ENCODE peak calls at places on chromosomes 2 and 18, in ten cellular contexts. L is right atrium auricular region; K is fibroblast of mammary gland; A is colonic mucosa; Z is glutamatergic neuron; G is CD8-positive, alpha-beta T cell; Y is H9; M is mammary epithelial cell; C is lower leg skin; N is GM12865. P is an unnamed sample.

GRCh38 chr2:16298866-16299265 is 358.5 kb downstream of the MYCN start:
- DNase-seq in L (no peak), M (no peak), C (no peak), Y (no peak), G (no peak), A (no peak), N (no peak), Z (no peak), K (no peak), P (no peak)

GRCh38 chr2:200862532-200863000 is 1.9 kb downstream of the CLK1 start:
- DNase-seq in Y (no peak), M (peak), N (peak), L (no peak), G (peak), Z (peak), C (peak), A (peak), K (peak), P (peak)

GRCh38 chr2:174663572-174663971 is 66.0 kb upstream of the WIPF1 start:
- DNase-seq in A (no peak), Y (no peak), L (no peak), K (peak), C (no peak), N (no peak), Z (no peak), G (no peak), M (no peak), P (no peak)

GRCh38 chr18:5515007-5515744 is 28.6 kb downstream of the EPB41L3 start:
- DNase-seq in G (no peak), K (no peak), C (no peak), A (no peak), M (no peak), Z (no peak), N (no peak), L (no peak), Y (no peak), P (peak)

GRCh38 chr2:9191044-9191481 is 15.5 kb upstream of the ASAP2 start:
- DNase-seq in Y (peak), N (no peak), M (peak), C (peak), Z (peak), G (no peak), A (no peak), K (peak), L (peak), P (no peak)

GRCh38 chr18:12592597-12593127 is 65.2 kb downstream of the SPIRE1 start:
- DNase-seq in K (no peak), Z (no peak), Y (no peak), A (no peak), M (no peak), L (no peak), C (no peak), N (no peak), G (no peak), P (no peak)

GRCh38 chr2:26245231-26245732 is 543 bp downstream of the HADHB start:
- DNase-seq in Z (peak), N (peak), C (peak), A (peak), L (no peak), M (peak), Y (no peak), K (peak), G (peak), P (peak)

GRCh38 chr2:191645807-191646611 is 31.9 kb upstream of the NABP1 start:
- DNase-seq in M (peak), K (no peak), A (no peak), N (no peak), L (no peak), C (no peak), Y (no peak), G (no peak), Z (no peak), P (no peak)

GRCh38 chr18:3791258-3791657 is 341.3 kb downstream of the TGIF1 start:
- DNase-seq in C (no peak), A (no peak), M (no peak), Y (no peak), L (no peak), N (no peak), Z (no peak), G (no peak), K (no peak), P (no peak)

GRCh38 chr2:75276093-75277055 is 77.1 kb upstream of the TACR1 start:
- DNase-seq in L (no peak), K (peak), N (no peak), C (no peak), M (peak), A (no peak), Z (no peak), Y (no peak), G (no peak), P (no peak)

GRCh38 chr2:223978451-223978850 is 21.2 kb downstream of the MRPL44 start:
- DNase-seq in K (no peak), M (no peak), Y (no peak), N (no peak), Z (no peak), L (no peak), C (no peak), A (no peak), G (no peak), P (no peak)

GRCh38 chr2:121502781-121503180 is 27.9 kb upstream of the RNU4ATAC start:
- DNase-seq in M (peak), Z (no peak), Y (no peak), A (no peak), G (no peak), N (no peak), K (peak), L (no peak), C (no peak), P (no peak)

GRCh38 chr2:239751719-239752355 is 273.3 kb downstream of the NDUFA10 start:
- DNase-seq in L (no peak), C (no peak), M (no peak), G (peak), K (no peak), Z (no peak), N (no peak), Y (no peak), A (peak), P (no peak)

GRCh38 chr2:240139011-240139441 is 1.4 kb downstream of the OTOS start:
- DNase-seq in L (no peak), M (no peak), Y (peak), C (no peak), N (no peak), Z (no peak), A (no peak), K (no peak), G (no peak), P (no peak)

GRCh38 chr2:46815121-46815802 is 100.3 kb downstream of the MCFD2 start:
- DNase-seq in C (peak), G (no peak), L (no peak), Z (no peak), M (no peak), A (peak), K (peak), Y (no peak), N (no peak), P (no peak)

GRCh38 chr2:38750793-38751042 is 443 bp downstream of the SRSF7 start:
- DNase-seq in Z (peak), C (peak), N (peak), K (no peak), Y (no peak), G (peak), L (no peak), A (peak), M (no peak), P (peak)

GRCh38 chr2:233346374-233346773 is 7.9 kb upstream of the DGKD start:
- DNase-seq in G (no peak), Y (no peak), K (no peak), A (no peak), L (no peak), C (no peak), N (no peak), M (no peak), Z (no peak), P (no peak)

GRCh38 chr2:44894058-44894457 is 47.4 kb upstream of the SIX3 start:
- DNase-seq in Y (no peak), M (no peak), C (no peak), K (no peak), G (no peak), L (no peak), Z (no peak), N (peak), A (no peak), P (no peak)

GRCh38 chr2:26421961-26422360 is 20.2 kb downstream of the DRC1 start:
- DNase-seq in L (no peak), C (no peak), Y (no peak), M (no peak), N (no peak), Z (no peak), G (no peak), A (no peak), K (no peak), P (no peak)

GRCh38 chr2:235551965-235552364 is 58.1 kb downstream of the AGAP1 start:
- DNase-seq in L (peak), A (peak), N (peak), K (peak), C (no peak), G (no peak), Z (peak), M (peak), Y (peak), P (peak)
- TF ChIP-seq CTCF in L (peak), A (peak), N (no peak), K (peak), C (no peak), G (no peak), Z (no peak), M (peak), Y (peak), P (peak)

GRCh38 chr2:187429989-187430388 is 18.1 kb downstream of the CALCRL start:
- DNase-seq in L (no peak), M (peak), N (no peak), Y (no peak), C (no peak), K (peak), A (no peak), G (no peak), Z (no peak), P (no peak)
- TF ChIP-seq CTCF in L (no peak), M (no peak), N (no peak), Y (no peak), C (no peak), K (no peak), A (no peak), G (no peak), Z (no peak), P (no peak)

DNA sequence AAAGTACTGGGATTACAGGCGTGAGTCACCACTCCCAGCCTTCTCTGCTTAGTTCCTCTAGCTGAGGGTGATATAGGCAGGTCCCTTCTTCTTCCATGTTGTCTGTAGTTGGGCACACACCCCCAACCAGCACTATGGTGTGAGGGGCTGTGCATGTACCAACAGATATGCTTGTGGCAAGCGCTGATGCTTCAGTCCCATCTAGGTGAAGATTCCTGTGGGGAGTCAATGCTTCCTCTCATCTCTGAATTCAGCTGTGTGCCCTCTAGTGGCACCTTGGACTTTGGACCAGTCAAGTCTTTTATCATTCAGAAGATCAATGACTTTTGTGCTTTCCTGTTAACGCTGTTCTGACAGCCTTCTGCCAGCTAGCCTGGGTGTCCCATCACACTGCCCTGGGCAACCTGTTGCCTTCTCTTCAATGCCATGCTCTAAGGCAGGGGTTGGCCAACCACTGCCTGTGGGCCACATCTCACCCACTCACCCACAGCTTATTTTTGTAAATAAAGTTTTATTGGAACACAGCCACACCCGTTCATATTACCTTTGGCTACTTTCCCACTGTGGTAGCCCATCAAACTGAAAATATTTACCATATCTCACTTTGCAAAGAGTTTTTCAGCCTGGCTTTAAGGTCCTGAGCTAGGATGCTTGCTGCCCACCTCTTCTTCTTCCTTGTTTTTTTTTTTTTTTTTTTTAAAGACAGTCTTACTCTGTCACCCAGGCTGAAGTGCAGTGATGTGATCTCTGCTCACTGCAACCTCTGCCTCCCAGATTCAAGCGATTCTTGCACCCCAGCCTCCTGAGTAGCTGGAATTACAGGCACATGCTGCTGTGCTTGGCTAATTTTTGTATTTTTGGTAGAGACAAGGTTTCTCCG is 51.0 kb downstream of the NPAS2 start:
- DNase-seq in C (no peak), M (no peak), A (no peak), Z (no peak), N (no peak), L (no peak), G (no peak), Y (peak), K (no peak), P (no peak)
- TF ChIP-seq CTCF in C (no peak), M (peak), A (no peak), Z (no peak), N (peak), L (no peak), G (no peak), Y (peak), K (peak), P (peak)

GRCh38 chr2:170396799-170397459 is 219.0 kb downstream of the MYO3B start:
- DNase-seq in K (peak), Z (no peak), Y (no peak), C (no peak), G (no peak), M (no peak), N (no peak), L (no peak), A (no peak), P (no peak)
- TF ChIP-seq CTCF in K (peak), Z (no peak), Y (peak), C (no peak), G (no peak), M (no peak), N (no peak), L (no peak), A (peak), P (no peak)

GRCh38 chr2:171571721-171572120 is 49.4 kb downstream of the CYBRD1 start:
- DNase-seq in A (no peak), M (no peak), N (no peak), L (no peak), G (no peak), C (no peak), Z (no peak), K (no peak), Y (no peak), P (no peak)
- TF ChIP-seq CTCF in A (no peak), M (no peak), N (no peak), L (no peak), G (no peak), C (no peak), Z (no peak), K (no peak), Y (no peak), P (no peak)

GRCh38 chr2:10658914-10659257 is 30.9 kb downstream of the NOL10 start:
- DNase-seq in G (no peak), M (no peak), Y (no peak), A (no peak), Z (no peak), L (no peak), C (no peak), K (no peak), N (no peak), P (no peak)

GRCh38 chr2:10655841-10656225 is 33.9 kb downstream of the NOL10 start:
- DNase-seq in A (no peak), N (no peak), Z (no peak), M (no peak), C (no peak), Y (no peak), K (no peak), L (no peak), G (no peak), P (no peak)

GRCh38 chr2:10659898-10660568 is 29.7 kb downstream of the NOL10 start:
- DNase-seq in Y (peak), N (peak), G (peak), L (no peak), Z (peak), M (peak), A (peak), C (no peak), K (peak), P (peak)

GRCh38 chr2:10655074-10655840 is 34.5 kb downstream of the NOL10 start:
- DNase-seq in N (no peak), L (no peak), A (no peak), M (peak), Y (no peak), K (no peak), C (no peak), Z (no peak), G (no peak), P (no peak)

DNA sequence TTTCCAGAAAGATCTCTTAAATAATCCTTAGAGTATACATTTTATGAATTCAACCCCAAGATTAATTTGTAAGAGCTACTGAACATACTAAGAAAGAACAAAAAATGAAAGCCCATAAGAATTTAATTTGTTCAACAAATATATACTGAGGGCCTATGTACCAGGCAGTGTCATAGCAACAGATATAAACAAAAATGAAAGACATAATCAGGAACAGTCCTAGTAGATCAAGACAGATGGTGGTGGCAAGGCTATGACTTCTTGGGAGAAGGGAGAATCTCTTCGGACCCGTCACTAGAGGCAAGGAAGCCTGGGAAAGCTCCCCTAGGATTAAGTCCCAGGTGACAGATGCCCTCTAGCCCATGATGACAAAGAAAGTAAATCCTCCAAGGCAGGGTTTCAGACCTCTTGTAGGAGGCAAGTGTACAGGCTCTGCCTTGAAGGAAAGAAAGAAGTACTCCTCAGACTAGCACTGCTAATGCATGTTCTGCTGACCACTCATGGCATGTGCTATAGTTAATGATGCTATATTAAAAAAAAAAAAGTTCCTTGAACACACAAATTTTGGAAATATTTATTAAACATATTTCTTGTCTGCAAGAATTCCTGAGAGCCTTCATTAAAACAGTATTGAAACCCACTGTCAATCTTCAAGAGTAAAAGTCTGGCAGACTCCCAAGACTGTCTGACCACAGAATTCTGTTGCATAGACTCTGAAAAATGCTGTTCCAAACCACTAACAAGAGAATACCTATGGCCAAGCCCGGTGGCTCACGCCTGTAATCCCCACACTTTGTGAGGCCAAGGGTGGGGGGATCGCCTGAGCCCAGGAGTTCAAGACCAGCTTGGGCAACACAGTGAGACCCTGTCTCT is 31.5 kb downstream of the NOL10 start:
- DNase-seq in A (no peak), K (peak), L (no peak), Y (no peak), Z (no peak), N (no peak), G (no peak), M (peak), C (no peak), P (peak)
- TF ChIP-seq CTCF in A (no peak), K (no peak), L (no peak), Y (no peak), Z (no peak), N (no peak), G (no peak), M (no peak), C (no peak), P (no peak)

GRCh38 chr2:106107509-106108131 is 86.5 kb downstream of the UXS1 start:
- DNase-seq in Z (no peak), M (peak), G (no peak), Y (no peak), K (peak), A (no peak), N (peak), L (no peak), C (no peak), P (no peak)
- TF ChIP-seq CTCF in Z (no peak), M (no peak), G (no peak), Y (no peak), K (no peak), A (no peak), N (peak), L (no peak), C (no peak), P (no peak)

GRCh38 chr2:208031608-208032019 is 6.3 kb upstream of the PLEKHM3 start:
- DNase-seq in G (no peak), C (no peak), Z (no peak), N (peak), M (no peak), Y (no peak), K (no peak), A (no peak), L (no peak), P (no peak)
- TF ChIP-seq CTCF in G (no peak), C (no peak), Z (no peak), N (no peak), M (no peak), Y (no peak), K (no peak), A (no peak), L (no peak), P (no peak)

GRCh38 chr2:139946690-139947089 is 1166.5 kb upstream of the NXPH2 start:
- DNase-seq in M (no peak), N (no peak), G (no peak), K (no peak), C (no peak), L (no peak), A (no peak), Y (peak), Z (no peak), P (peak)
- TF ChIP-seq CTCF in M (peak), N (no peak), G (no peak), K (no peak), C (no peak), L (no peak), A (no peak), Y (peak), Z (no peak), P (peak)

GRCh38 chr2:35428548-35428947 is 927.0 kb upstream of the CRIM1 start:
- DNase-seq in A (peak), M (peak), Y (peak), L (no peak), K (peak), Z (peak), N (peak), G (no peak), C (no peak), P (peak)
- TF ChIP-seq CTCF in A (no peak), M (peak), Y (peak), L (no peak), K (peak), Z (peak), N (peak), G (no peak), C (no peak), P (peak)